ENCODE peak calls at places on chromosomes 4 and X, in ten cellular contexts. C is tibial nerve; R is pancreas; U is lung; Q is CD4-positive, CD25-positive, alpha-beta regulatory T cell; T is right lobe of liver; Z is kidney; L is CD8-positive, alpha-beta T cell; D is HCT116; M is GM23248. K is an unnamed sample. For H3K4me1 and H3K9me3, the result is how much of the 10 kb centered on the place peaks cover.

GRCh38 chrX:106302304-106302703 is 134.2 kb downstream of the PWWP3B start:
- DNase-seq in Z (no peak), U (no peak), L (no peak), C (no peak), Q (no peak), M (no peak), T (no peak), D (peak), R (no peak), K (no peak)

GRCh38 chr4:15400911-15401671 is 26.7 kb upstream of the C1QTNF7 start:
- DNase-seq in D (no peak), R (no peak), Q (peak), T (peak), C (peak), Z (peak), L (peak), U (peak), M (peak), K (peak)

GRCh38 chrX:12548746-12549145 is 242.5 kb upstream of the PRPS2 start:
- DNase-seq in L (no peak), D (no peak), R (no peak), Q (no peak), C (no peak), M (peak), Z (no peak), T (no peak), U (no peak), K (no peak)

GRCh38 chr4:99383833-99384392 is 31.4 kb upstream of the ADH1C start:
- DNase-seq in U (no peak), L (no peak), M (peak), C (peak), Q (no peak), R (no peak), Z (peak), D (no peak), T (peak), K (peak)

GRCh38 chrX:65392284-65392683 is 142.3 kb downstream of the LAS1L start:
- DNase-seq in L (no peak), Z (no peak), Q (no peak), C (no peak), M (no peak), R (no peak), U (no peak), D (no peak), T (no peak), K (no peak)

GRCh38 chr4:30721353-30722091 is 1.4 kb downstream of the PCDH7 start:
- DNase-seq in D (no peak), C (no peak), Q (no peak), L (no peak), R (peak), T (peak), Z (peak), U (no peak), M (peak), K (no peak)

GRCh38 chr4:2166253-2166652 is 75.7 kb downstream of the HAUS3 start:
- DNase-seq in U (no peak), R (no peak), L (no peak), Q (no peak), T (no peak), M (no peak), Z (no peak), D (no peak), C (no peak), K (no peak)

GRCh38 chr4:2373532-2373931 is 44.9 kb downstream of the ZFYVE28 start:
- DNase-seq in L (no peak), T (no peak), Q (no peak), C (no peak), R (no peak), D (no peak), M (no peak), U (no peak), Z (no peak), K (no peak)

GRCh38 chr4:128782875-128783614 is 26.5 kb upstream of the JADE1 start:
- DNase-seq in T (no peak), R (no peak), Z (no peak), U (no peak), L (no peak), Q (no peak), C (no peak), M (peak), D (no peak), K (peak)

GRCh38 chr4:99405433-99406115 is 29.6 kb downstream of the ADH7 start:
- DNase-seq in Z (no peak), Q (peak), R (peak), U (peak), T (peak), M (peak), D (peak), C (peak), L (peak), K (peak)

GRCh38 chr4:165517216-165517615 is 138.4 kb downstream of the CPE start:
- DNase-seq in R (no peak), Q (no peak), D (no peak), L (no peak), T (no peak), Z (no peak), C (no peak), U (no peak), M (no peak), K (no peak)

GRCh38 chrX:701673-702072 is 71.1 kb downstream of the SHOX start:
- DNase-seq in M (no peak), T (no peak), U (no peak), Z (no peak), R (no peak), L (no peak), D (no peak), Q (no peak), C (no peak), K (no peak)

GRCh38 chrX:109920325-109920724 is 82.6 kb upstream of the TMEM164 start:
- DNase-seq in U (no peak), Q (no peak), C (no peak), T (no peak), M (no peak), R (no peak), Z (no peak), L (no peak), D (no peak), K (no peak)

GRCh38 chr4:182928061-182928460 is 10.9 kb upstream of the DCTD start:
- DNase-seq in Q (no peak), R (no peak), L (no peak), T (no peak), C (no peak), Z (no peak), U (no peak), M (no peak), D (no peak), K (no peak)

GRCh38 chrX:144790148-144790547 is 457.2 kb upstream of the SPANXN1 start:
- DNase-seq in T (no peak), Q (no peak), D (no peak), R (no peak), M (no peak), U (no peak), L (no peak), C (no peak), Z (no peak), K (no peak)

GRCh38 chrX:76183289-76184057 is 10.6 kb downstream of the PBDC1 start:
- DNase-seq in Z (no peak), R (no peak), T (no peak), M (peak), U (no peak), L (no peak), D (no peak), Q (no peak), C (no peak), K (no peak)

GRCh38 chr4:119026662-119027444 is 108.8 kb upstream of the MYOZ2 start:
- DNase-seq in L (no peak), C (no peak), M (peak), D (no peak), T (no peak), Z (no peak), R (no peak), Q (no peak), U (no peak), K (peak)

GRCh38 chr4:42519803-42520417 is 122.6 kb downstream of the SHISA3 start:
- DNase-seq in Z (no peak), Q (peak), U (no peak), D (peak), M (peak), L (no peak), T (no peak), C (peak), R (peak), K (no peak)

GRCh38 chr4:5754529-5754881 is 43.5 kb downstream of the EVC start:
- DNase-seq in M (no peak), R (no peak), T (no peak), Z (no peak), L (no peak), C (no peak), D (no peak), Q (no peak), U (no peak), K (no peak)

GRCh38 chr4:164423819-164424218 is 330.1 kb upstream of the SMIM31 start:
- DNase-seq in R (no peak), M (no peak), Q (no peak), D (no peak), U (no peak), Z (no peak), T (no peak), C (no peak), L (no peak), K (no peak)

GRCh38 chrX:19747672-19748610 is 139.5 kb downstream of the SH3KBP1 start:
- DNase-seq in T (no peak), R (no peak), U (no peak), M (no peak), D (no peak), Q (peak), L (peak), Z (no peak), C (no peak), K (no peak)
- H3K4me1 ChIP-seq in T (under half), R (under half), U (under half), M (under half), D (under half), Q (half or more), L (half or more), Z (under half), C (under half), K (under half)

GRCh38 chr4:190016369-190017289 is 10.4 kb downstream of the FRG2 start:
- DNase-seq in T (no peak), R (no peak), M (no peak), L (no peak), U (no peak), Z (no peak), Q (no peak), C (no peak), D (no peak), K (no peak)
- H3K9me3 ChIP-seq in T (under half), R (under half), M (under half), L (under half), U (under half), Z (under half), Q (under half), C (under half), D (under half), K (under half)

DNA sequence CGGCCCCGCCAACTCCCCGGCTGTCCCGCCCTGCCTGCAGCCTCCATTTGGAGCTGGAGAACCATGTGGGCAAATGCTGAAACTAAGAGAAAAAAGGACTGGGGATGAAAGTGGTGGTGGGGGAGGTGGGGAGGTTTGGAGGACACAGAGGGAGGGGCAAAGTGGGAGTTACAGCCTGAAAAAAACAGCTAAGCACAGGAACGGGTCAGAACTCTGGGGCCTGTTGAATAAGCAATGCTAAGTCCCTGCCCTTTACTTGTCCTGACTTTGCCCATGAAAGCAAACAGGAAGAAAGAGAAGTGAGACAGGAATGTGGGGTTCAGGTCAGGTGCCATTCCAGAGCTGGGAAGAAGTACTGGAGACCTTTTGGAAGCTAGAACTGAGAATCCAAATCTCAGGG is 3.4 kb upstream of the GSX2 start:
- DNase-seq in C (no peak), T (no peak), R (no peak), M (no peak), D (no peak), Z (no peak), U (no peak), Q (no peak), L (no peak), K (no peak)
- H3K4me1 ChIP-seq in C (under half), T (under half), R (under half), M (under half), D (under half), Z (under half), U (under half), Q (under half), L (half or more), K (under half)

DNA sequence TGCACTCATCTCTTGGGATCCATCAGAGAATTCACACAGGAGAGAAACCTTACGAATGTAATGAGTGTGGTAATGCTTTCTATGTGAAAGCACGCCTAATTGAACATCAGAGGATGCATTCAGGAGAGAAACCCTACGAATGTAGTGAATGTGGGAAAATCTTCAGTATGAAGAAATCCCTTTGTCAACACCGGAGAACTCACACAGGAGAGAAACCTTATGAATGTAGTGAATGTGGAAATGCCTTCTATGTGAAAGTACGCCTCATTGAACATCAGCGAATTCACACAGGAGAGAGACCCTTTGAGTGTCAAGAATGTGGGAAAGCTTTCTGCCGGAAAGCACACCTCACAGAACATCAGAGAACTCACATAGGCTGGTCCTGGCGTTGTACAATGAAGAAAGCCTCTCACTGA is 42.8 kb downstream of the ZNF157 start:
- DNase-seq in Q (no peak), U (no peak), R (no peak), L (no peak), D (no peak), C (no peak), T (no peak), Z (no peak), M (no peak), K (no peak)
- H3K9me3 ChIP-seq in Q (under half), U (under half), R (under half), L (under half), D (under half), C (under half), T (under half), Z (under half), M (under half), K (under half)

GRCh38 chr4:168787801-168788200 is 222.3 kb downstream of the CBR4 start:
- DNase-seq in U (no peak), T (no peak), Z (no peak), D (no peak), Q (no peak), C (no peak), R (no peak), M (no peak), L (no peak), K (no peak)
- H3K4me1 ChIP-seq in U (under half), T (under half), Z (under half), D (under half), Q (under half), C (under half), R (under half), M (under half), L (under half), K (under half)

GRCh38 chrX:63404332-63404731 is 53.2 kb upstream of the SPIN4 start:
- DNase-seq in L (no peak), R (no peak), T (no peak), U (no peak), C (no peak), D (no peak), Z (no peak), M (no peak), Q (no peak), K (no peak)
- H3K9me3 ChIP-seq in L (under half), R (under half), T (under half), U (under half), C (under half), D (under half), Z (under half), M (under half), Q (under half), K (under half)